ENCODE peak calls at places on chromosomes 1 and 21, in six cellular contexts. One of them, this sample, is unnamed.

GRCh38 chr1:241079018-241079417 is 278.0 kb downstream of the RGS7 start:
- DNase-seq in IMR-90: no peak
- DNase-seq in H1: no peak
- DNase-seq in neuronal stem cell: no peak
- DNase-seq in mesendoderm: no peak
- DNase-seq in mesenchymal stem cell: no peak
- DNase-seq in this sample: no peak

GRCh38 chr1:216456682-216457081 is 33.4 kb upstream of the USH2A start:
- DNase-seq in mesendoderm: peak; percentile 70
- DNase-seq in IMR-90: peak; percentile 87
- DNase-seq in mesenchymal stem cell: peak; percentile 75
- DNase-seq in H1: no peak
- DNase-seq in neuronal stem cell: no peak
- DNase-seq in this sample: no peak

GRCh38 chr1:998051-998821 is 1.7 kb downstream of the HES4 start:
- DNase-seq in mesendoderm: peak; percentile 31
- DNase-seq in IMR-90: no peak
- DNase-seq in neuronal stem cell: no peak
- DNase-seq in H1: no peak
- DNase-seq in mesenchymal stem cell: no peak
- DNase-seq in this sample: no peak

GRCh38 chr1:53207726-53208125 is 11.1 kb downstream of the CPT2 start:
- DNase-seq in neuronal stem cell: no peak
- DNase-seq in mesenchymal stem cell: no peak
- DNase-seq in IMR-90: no peak
- DNase-seq in mesendoderm: no peak
- DNase-seq in H1: no peak
- DNase-seq in this sample: no peak

GRCh38 chr1:58456470-58456869 is 90.1 kb downstream of the OMA1 start:
- DNase-seq in H1: no peak
- DNase-seq in neuronal stem cell: no peak
- DNase-seq in mesendoderm: no peak
- DNase-seq in mesenchymal stem cell: no peak
- DNase-seq in IMR-90: peak; percentile 54
- DNase-seq in this sample: peak; percentile 10

GRCh38 chr1:54811739-54812655 is 10.9 kb upstream of the TTC22 start:
- DNase-seq in neuronal stem cell: no peak
- DNase-seq in mesenchymal stem cell: no peak
- DNase-seq in mesendoderm: no peak
- DNase-seq in H1: no peak
- DNase-seq in IMR-90: no peak
- DNase-seq in this sample: no peak

GRCh38 chr1:38527373-38527966 is 332.1 kb downstream of the RRAGC start:
- DNase-seq in IMR-90: no peak
- DNase-seq in H1: no peak
- DNase-seq in neuronal stem cell: no peak
- DNase-seq in mesenchymal stem cell: no peak
- DNase-seq in mesendoderm: peak; percentile 62
- DNase-seq in this sample: peak; percentile 49

GRCh38 chr21:44381874-44382273 is 28.5 kb downstream of the TRPM2 start:
- DNase-seq in neuronal stem cell: no peak
- DNase-seq in mesenchymal stem cell: no peak
- DNase-seq in IMR-90: no peak
- DNase-seq in mesendoderm: no peak
- DNase-seq in H1: no peak
- DNase-seq in this sample: no peak

GRCh38 chr1:91795601-91796389 is 90.2 kb downstream of the TGFBR3 start:
- DNase-seq in mesendoderm: no peak
- DNase-seq in mesenchymal stem cell: peak; percentile 48
- DNase-seq in neuronal stem cell: no peak
- DNase-seq in IMR-90: peak; percentile 77
- DNase-seq in H1: no peak
- DNase-seq in this sample: peak; percentile 48

GRCh38 chr1:166676981-166677380 is 162.3 kb upstream of the POGK start:
- DNase-seq in IMR-90: no peak
- DNase-seq in mesendoderm: no peak
- DNase-seq in neuronal stem cell: no peak
- DNase-seq in H1: no peak
- DNase-seq in mesenchymal stem cell: no peak
- DNase-seq in this sample: no peak

GRCh38 chr1:150444232-150444631 is 43.0 kb upstream of the TARS2 start:
- DNase-seq in mesendoderm: no peak
- DNase-seq in H1: no peak
- DNase-seq in mesenchymal stem cell: no peak
- DNase-seq in IMR-90: no peak
- DNase-seq in neuronal stem cell: no peak
- DNase-seq in this sample: no peak

GRCh38 chr1:179709841-179710329 is 33.2 kb upstream of the FAM163A start:
- DNase-seq in neuronal stem cell: no peak
- DNase-seq in IMR-90: peak; percentile 72
- DNase-seq in H1: no peak
- DNase-seq in mesenchymal stem cell: no peak
- DNase-seq in mesendoderm: no peak
- DNase-seq in this sample: peak; percentile 8

GRCh38 chr1:206694151-206694550 is 9.4 kb downstream of the MAPKAPK2 start:
- DNase-seq in neuronal stem cell: no peak
- DNase-seq in H1: no peak
- DNase-seq in mesendoderm: no peak
- DNase-seq in mesenchymal stem cell: no peak
- DNase-seq in IMR-90: no peak
- DNase-seq in this sample: no peak

GRCh38 chr1:234604726-234605492 is 5.1 kb downstream of the IRF2BP2 start:
- DNase-seq in mesendoderm: no peak
- DNase-seq in mesenchymal stem cell: peak; percentile 62
- DNase-seq in neuronal stem cell: no peak
- DNase-seq in IMR-90: peak; percentile 83
- DNase-seq in H1: no peak
- DNase-seq in this sample: no peak

GRCh38 chr1:103162360-103162759 is 54.0 kb upstream of the COL11A1 start:
- DNase-seq in neuronal stem cell: no peak
- DNase-seq in mesendoderm: peak; percentile 4
- DNase-seq in mesenchymal stem cell: no peak
- DNase-seq in H1: no peak
- DNase-seq in IMR-90: no peak
- DNase-seq in this sample: peak; percentile 32

DNA sequence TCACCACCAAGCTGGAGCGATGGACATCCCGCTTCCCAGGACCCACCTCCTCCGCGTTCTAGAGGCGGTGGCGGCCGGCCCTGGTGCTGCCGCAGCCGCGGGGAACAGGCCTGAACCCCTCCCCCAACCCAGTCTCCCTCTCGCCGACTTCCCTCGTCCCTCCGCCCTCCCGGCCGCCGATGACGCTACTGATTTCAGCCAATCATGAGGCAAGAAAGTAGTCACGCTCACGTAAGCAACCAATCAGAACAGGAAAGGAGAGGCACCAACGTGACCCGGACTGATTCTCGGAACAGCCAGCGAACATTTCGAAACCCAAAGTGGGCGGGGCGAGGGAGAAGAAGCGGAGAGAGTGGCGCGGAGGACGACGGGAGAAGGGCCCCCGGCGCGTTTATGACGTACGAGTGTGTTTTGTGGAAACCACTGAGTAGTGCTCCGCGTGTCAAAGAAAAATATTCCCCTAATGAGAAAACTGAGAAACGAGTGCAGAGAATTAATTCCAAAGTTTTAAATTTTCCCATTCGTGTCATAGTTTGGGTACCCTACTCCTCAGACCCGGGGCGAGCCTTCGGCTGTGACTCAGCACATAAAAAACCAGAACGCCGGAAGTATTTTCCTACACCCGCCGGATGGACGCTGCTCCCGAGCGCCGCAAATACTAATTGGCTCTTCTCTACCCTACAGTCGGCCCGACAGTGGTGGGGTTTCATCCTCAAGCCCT is at the start of gene NRDC:
- DNase-seq in IMR-90: peak; percentile 100
- DNase-seq in mesenchymal stem cell: peak; percentile 100
- DNase-seq in H1: peak; percentile 98
- DNase-seq in mesendoderm: peak; percentile 100
- DNase-seq in neuronal stem cell: peak; percentile 100
- DNase-seq in this sample: peak; percentile 100
- H2AK5ac ChIP-seq in IMR-90: peak within 1 kb of the TSS; percentile 78
- H2AK5ac ChIP-seq in mesenchymal stem cell: peak within 1 kb of the TSS; percentile 72
- H2AK5ac ChIP-seq in H1: peak within 1 kb of the TSS; percentile 89
- H2AK5ac ChIP-seq in mesendoderm: peak within 1 kb of the TSS; percentile 38
- H2AK5ac ChIP-seq in neuronal stem cell: peak within 1 kb of the TSS; percentile 65
- H2AK5ac ChIP-seq in this sample: peak within 1 kb of the TSS; percentile 47

GRCh38 chr1:7632126-7632525 is 139.0 kb upstream of the VAMP3 start:
- DNase-seq in mesendoderm: no peak
- DNase-seq in neuronal stem cell: no peak
- DNase-seq in mesenchymal stem cell: no peak
- DNase-seq in IMR-90: no peak
- DNase-seq in H1: no peak
- DNase-seq in this sample: no peak
- H3K4me3 ChIP-seq in mesendoderm: no peak overlapping the region
- H3K4me3 ChIP-seq in neuronal stem cell: no peak overlapping the region
- H3K4me3 ChIP-seq in mesenchymal stem cell: no peak overlapping the region
- H3K4me3 ChIP-seq in IMR-90: no peak overlapping the region
- H3K4me3 ChIP-seq in H1: no peak overlapping the region
- H3K4me3 ChIP-seq in this sample: no peak overlapping the region

DNA sequence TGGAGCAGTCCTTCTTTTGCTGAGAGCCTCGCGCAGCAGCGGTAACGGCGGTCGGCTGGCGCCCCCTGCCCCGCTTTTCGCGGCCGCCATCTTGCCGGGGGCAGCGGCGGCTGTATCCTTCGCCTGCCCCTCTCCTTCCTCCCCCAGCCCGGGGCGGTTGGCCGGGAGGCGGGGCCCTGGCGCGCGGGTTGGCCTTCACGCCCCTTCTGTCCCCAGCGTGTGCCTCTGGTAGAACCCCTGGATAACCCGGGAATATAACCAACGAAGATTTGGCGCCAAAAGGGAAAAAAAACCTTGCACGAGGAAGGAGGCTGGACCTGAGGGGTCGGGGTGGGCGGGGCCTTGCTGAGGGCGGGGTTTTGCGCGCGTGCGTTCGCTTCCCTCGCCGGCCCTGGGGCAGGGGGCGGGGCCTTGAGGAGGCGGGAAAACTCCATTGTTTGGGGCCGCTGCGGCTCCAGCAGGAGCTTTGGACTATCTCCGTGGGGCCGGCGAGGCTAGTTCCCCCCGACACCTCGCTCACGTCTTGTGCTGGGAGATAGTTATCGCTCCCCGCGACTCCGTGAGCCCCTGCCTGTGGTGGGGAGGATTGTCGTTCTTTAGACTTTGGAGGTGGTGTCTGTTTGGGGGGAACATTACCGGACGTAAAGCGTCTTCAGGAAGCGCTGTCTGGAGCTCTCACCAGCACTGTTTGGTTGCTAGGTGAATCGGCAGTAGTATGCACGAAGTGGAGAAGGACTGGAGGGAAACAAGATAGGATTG is 689 bp downstream of the NASP start:
- DNase-seq in mesendoderm: peak; percentile 96
- DNase-seq in neuronal stem cell: peak; percentile 95
- DNase-seq in mesenchymal stem cell: peak; percentile 92
- DNase-seq in IMR-90: peak; percentile 83
- DNase-seq in H1: peak; percentile 71
- DNase-seq in this sample: peak; percentile 85
- H2AK5ac ChIP-seq in mesendoderm: peak overlapping the region; percentile 68
- H2AK5ac ChIP-seq in neuronal stem cell: peak overlapping the region; percentile 98
- H2AK5ac ChIP-seq in mesenchymal stem cell: no peak overlapping the region
- H2AK5ac ChIP-seq in IMR-90: peak overlapping the region; percentile 76
- H2AK5ac ChIP-seq in H1: peak overlapping the region; percentile 97
- H2AK5ac ChIP-seq in this sample: peak overlapping the region; percentile 98

DNA sequence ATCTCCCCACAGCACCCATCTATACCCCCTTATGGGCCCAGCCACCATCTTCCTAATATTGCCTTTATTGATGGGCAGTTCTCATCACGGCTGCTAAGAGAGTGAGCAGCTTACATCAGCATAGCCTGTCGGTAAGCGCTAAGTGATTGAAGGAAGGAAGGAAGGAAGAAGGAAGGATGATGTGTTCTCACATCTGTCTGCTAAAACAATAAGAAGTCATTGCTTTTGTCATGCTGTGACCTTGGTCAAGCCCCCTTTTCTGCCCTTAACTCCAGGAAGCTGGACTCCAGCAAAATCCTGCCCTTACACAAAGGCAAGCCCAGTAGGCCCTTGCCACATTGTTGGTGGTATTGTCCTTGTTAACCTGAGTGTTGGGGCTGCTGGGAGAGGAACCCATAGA is 165.0 kb downstream of the ETS2 start:
- DNase-seq in H1: no peak
- DNase-seq in neuronal stem cell: no peak
- DNase-seq in IMR-90: no peak
- DNase-seq in mesendoderm: no peak
- DNase-seq in mesenchymal stem cell: no peak
- DNase-seq in this sample: no peak
- H3K4me3 ChIP-seq in H1: no peak overlapping the region
- H3K4me3 ChIP-seq in neuronal stem cell: no peak overlapping the region
- H3K4me3 ChIP-seq in IMR-90: no peak overlapping the region
- H3K4me3 ChIP-seq in mesendoderm: no peak overlapping the region
- H3K4me3 ChIP-seq in mesenchymal stem cell: no peak overlapping the region
- H3K4me3 ChIP-seq in this sample: no peak overlapping the region

DNA sequence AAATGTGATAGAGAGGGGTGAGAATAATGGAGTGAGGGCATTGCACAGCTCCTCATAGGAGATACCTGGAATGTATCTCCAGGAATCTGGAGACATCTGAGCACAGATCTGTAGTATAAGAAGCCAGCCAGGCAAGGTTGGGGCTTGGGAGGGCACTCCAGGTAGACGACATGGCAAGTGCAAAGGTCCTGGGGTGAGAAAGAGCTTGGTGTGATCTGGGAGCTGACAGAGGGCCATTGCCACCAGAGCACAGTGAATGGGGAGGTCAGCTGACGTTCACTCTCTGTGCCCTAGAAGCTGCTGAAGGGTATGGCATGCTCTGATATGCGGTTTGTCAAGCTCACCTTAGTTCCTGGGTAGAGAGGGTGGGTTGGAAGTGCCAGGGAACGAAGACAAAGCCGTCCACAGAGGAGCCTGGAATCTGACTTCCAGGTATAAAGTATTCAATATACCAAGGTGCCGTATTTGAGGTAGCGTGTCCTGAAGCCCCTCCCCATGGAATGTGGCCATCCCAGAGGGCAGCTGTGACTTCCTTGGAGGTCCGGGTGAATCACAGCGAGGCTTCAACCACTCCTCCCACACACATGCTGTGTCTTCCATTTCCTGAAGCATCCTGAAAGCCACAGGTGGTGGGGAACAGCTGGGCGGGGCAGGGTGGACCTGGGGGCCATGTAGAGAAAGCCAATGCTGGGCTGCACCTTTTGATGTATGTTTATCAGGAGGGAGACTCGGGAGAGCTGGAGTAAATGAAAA is 182.7 kb upstream of the KLHDC7A start:
- DNase-seq in mesenchymal stem cell: no peak
- DNase-seq in neuronal stem cell: no peak
- DNase-seq in mesendoderm: peak; percentile 93
- DNase-seq in IMR-90: no peak
- DNase-seq in H1: peak; percentile 86
- DNase-seq in this sample: no peak
- H2AK5ac ChIP-seq in mesenchymal stem cell: no peak overlapping the region
- H2AK5ac ChIP-seq in neuronal stem cell: no peak overlapping the region
- H2AK5ac ChIP-seq in mesendoderm: peak overlapping the region; percentile 22
- H2AK5ac ChIP-seq in IMR-90: no peak overlapping the region
- H2AK5ac ChIP-seq in H1: peak overlapping the region; percentile 99
- H2AK5ac ChIP-seq in this sample: no peak overlapping the region

This sample was measured in trophoblast cell.